ENCODE peak calls at places on chromosomes 16 and 17, in four cellular contexts. One of them, this sample, is unnamed.

GRCh38 chr17:4525691-4526397 is 27.2 kb downstream of the SPNS2 start:
- DNase-seq in NCI-H1930: no peak
- DNase-seq in adipocyte: no peak
- DNase-seq in KG1: no peak
- DNase-seq in this sample: no peak

GRCh38 chr16:89210165-89210903 is 7.2 kb upstream of the ZNF778 start:
- DNase-seq in NCI-H1930: no peak
- DNase-seq in adipocyte: no peak
- DNase-seq in KG1: no peak
- DNase-seq in this sample: no peak

GRCh38 chr16:27303256-27304100 is 10.3 kb upstream of the IL4R start:
- DNase-seq in NCI-H1930: no peak
- DNase-seq in adipocyte: no peak
- DNase-seq in KG1: no peak
- DNase-seq in this sample: no peak

GRCh38 chr16:6682142-6682811 is 650.4 kb upstream of the RBFOX1 start:
- DNase-seq in NCI-H1930: peak
- DNase-seq in adipocyte: no peak
- DNase-seq in KG1: peak
- DNase-seq in this sample: no peak

GRCh38 chr17:40598021-40598927 is 33.0 kb upstream of the CCR7 start:
- DNase-seq in NCI-H1930: no peak
- DNase-seq in adipocyte: no peak
- DNase-seq in KG1: no peak
- DNase-seq in this sample: no peak

GRCh38 chr16:20952144-20952797 is 51.7 kb downstream of the LYRM1 start:
- DNase-seq in NCI-H1930: no peak
- DNase-seq in adipocyte: no peak
- DNase-seq in KG1: no peak
- DNase-seq in this sample: no peak

GRCh38 chr16:75506567-75506966 is 11.3 kb upstream of the CHST6 start:
- DNase-seq in NCI-H1930: no peak
- DNase-seq in adipocyte: peak
- DNase-seq in KG1: no peak
- DNase-seq in this sample: no peak

GRCh38 chr17:57767561-57767960 is 22.5 kb upstream of the CCDC182 start:
- DNase-seq in NCI-H1930: no peak
- DNase-seq in adipocyte: no peak
- DNase-seq in KG1: no peak
- DNase-seq in this sample: no peak

GRCh38 chr16:23847938-23848337 is 12.2 kb downstream of the PRKCB start:
- DNase-seq in NCI-H1930: no peak
- DNase-seq in adipocyte: no peak
- DNase-seq in KG1: no peak
- DNase-seq in this sample: no peak

GRCh38 chr17:82925336-82925735 is 85.5 kb upstream of the ZNF750 start:
- DNase-seq in NCI-H1930: no peak
- DNase-seq in adipocyte: no peak
- DNase-seq in KG1: no peak
- DNase-seq in this sample: no peak

GRCh38 chr17:59391026-59391425 is 59.6 kb downstream of the YPEL2 start:
- DNase-seq in NCI-H1930: no peak
- DNase-seq in adipocyte: no peak
- DNase-seq in KG1: no peak
- DNase-seq in this sample: no peak

GRCh38 chr17:44919885-44920564 is 4.7 kb upstream of the GFAP start:
- DNase-seq in NCI-H1930: peak
- DNase-seq in adipocyte: peak
- DNase-seq in KG1: no peak
- DNase-seq in this sample: peak

GRCh38 chr17:81993726-81994592 is 16.5 kb downstream of the ASPSCR1 start:
- DNase-seq in NCI-H1930: no peak
- DNase-seq in adipocyte: no peak
- DNase-seq in KG1: no peak
- DNase-seq in this sample: no peak

GRCh38 chr17:41324180-41325075 is 8.9 kb upstream of the KRTAP17-1 start:
- DNase-seq in NCI-H1930: no peak
- DNase-seq in adipocyte: no peak
- DNase-seq in KG1: no peak
- DNase-seq in this sample: no peak

GRCh38 chr16:56289862-56290261 is 98.6 kb downstream of the GNAO1 start:
- DNase-seq in NCI-H1930: no peak
- DNase-seq in adipocyte: no peak
- DNase-seq in KG1: no peak
- DNase-seq in this sample: no peak

This sample was measured in thoracic aorta.